ENCODE peak calls at places on chromosomes 7 and 10, in four cellular contexts. M is sciatic nerve, V is neural crest cell, U is IMR-90. Q is an unnamed sample.

GRCh38 chr10:89553064-89553734 is 17.8 kb upstream of the SLC16A12 start:
- DNase-seq in V (no peak), M (no peak), U (peak; percentile 97), Q (peak; percentile 86)

GRCh38 chr10:387949-388660 is 252.8 kb downstream of the ZMYND11 start:
- DNase-seq in U (no peak), V (no peak), M (no peak), Q (no peak)

GRCh38 chr7:39882148-39882784 is 67.8 kb upstream of the CDK13 start:
- DNase-seq in M (no peak), V (no peak), U (no peak), Q (no peak)

GRCh38 chr7:90288154-90288553 is 33.0 kb downstream of the FAM237B start:
- DNase-seq in U (no peak), V (no peak), M (no peak), Q (no peak)

GRCh38 chr7:40200791-40201190 is 66.0 kb downstream of the SUGCT start:
- DNase-seq in M (no peak), U (peak; percentile 87), V (no peak), Q (peak; percentile 54)

GRCh38 chr10:89563861-89564478 is 28.6 kb upstream of the SLC16A12 start:
- DNase-seq in M (no peak), V (peak; percentile 8), U (peak; percentile 60), Q (no peak)

GRCh38 chr7:76048668-76048988 is 722 bp downstream of the MDH2 start:
- DNase-seq in V (no peak), M (no peak), U (no peak), Q (no peak)

GRCh38 chr7:151405056-151405455 is 4.8 kb downstream of the WDR86 start:
- DNase-seq in M (no peak), V (no peak), U (no peak), Q (no peak)

GRCh38 chr10:78584666-78585065 is 484.1 kb upstream of the ZMIZ1 start:
- DNase-seq in U (no peak), V (no peak), M (no peak), Q (no peak)

GRCh38 chr7:37450035-37450434 is 1.4 kb upstream of the ELMO1 start:
- DNase-seq in U (no peak), V (no peak), M (no peak), Q (no peak)

GRCh38 chr10:95450188-95450587 is 111.0 kb downstream of the SORBS1 start:
- DNase-seq in V (no peak), M (no peak), U (no peak), Q (no peak)

GRCh38 chr7:151700621-151701185 is 176.2 kb downstream of the PRKAG2 start:
- DNase-seq in U (peak; percentile 62), V (no peak), M (no peak), Q (peak; percentile 93)

GRCh38 chr10:86654411-86655172 is at the start of gene OPN4:
- DNase-seq in V (no peak), U (peak; percentile 67), M (peak; percentile 44), Q (peak; percentile 90)

GRCh38 chr7:149785983-149786382 is 12.6 kb upstream of the ZNF467 start:
- DNase-seq in U (no peak), M (no peak), V (no peak), Q (no peak)

GRCh38 chr10:78207776-78208175 is 174.1 kb downstream of the RPS24 start:
- DNase-seq in M (no peak), V (no peak), U (no peak), Q (no peak)

GRCh38 chr7:44489955-44490350 is 505 bp downstream of the NUDCD3 start:
- DNase-seq in M (no peak), U (peak; percentile 25), V (peak; percentile 2), Q (no peak)

GRCh38 chr7:135414850-135415439 is 95.0 kb downstream of the CNOT4 start:
- DNase-seq in V (peak; percentile 2), U (peak; percentile 64), M (no peak), Q (no peak)

GRCh38 chr7:151566897-151567320 is 47.2 kb upstream of the RHEB start:
- DNase-seq in M (no peak), U (peak; percentile 67), V (no peak), Q (peak; percentile 72)

GRCh38 chr10:77392851-77393250 is 244.8 kb downstream of the KCNMA1 start:
- DNase-seq in U (peak; percentile 98), V (no peak), M (no peak), Q (peak; percentile 96)

GRCh38 chr10:125505648-125506047 is 177.3 kb downstream of the TEX36 start:
- DNase-seq in M (no peak), U (no peak), V (no peak), Q (no peak)

GRCh38 chr7:143015102-143015501 is 11.8 kb downstream of the OR9A2 start:
- DNase-seq in M (no peak), V (no peak), U (no peak), Q (no peak)

GRCh38 chr10:17349009-17349349 is 105.4 kb downstream of the ST8SIA6 start:
- DNase-seq in V (no peak), U (no peak), M (no peak), Q (no peak)

GRCh38 chr7:134514663-134515062 is 12.7 kb upstream of the AKR1B10 start:
- DNase-seq in M (no peak), U (peak; percentile 83), V (peak; percentile 38), Q (peak; percentile 77)

GRCh38 chr7:77439572-77439971 is 23.4 kb upstream of the GSAP start:
- DNase-seq in M (no peak), V (no peak), U (no peak), Q (no peak)

GRCh38 chr7:92646966-92647625 is 56.9 kb upstream of the FAM133B start:
- DNase-seq in M (no peak), U (no peak), V (no peak), Q (no peak)

GRCh38 chr7:101166909-101167644 is 1.7 kb upstream of the VGF start:
- DNase-seq in V (no peak), M (no peak), U (peak; percentile 65), Q (peak; percentile 70)

GRCh38 chr7:9645756-9646155 is 1212.3 kb downstream of the NXPH1 start:
- DNase-seq in M (no peak), U (no peak), V (no peak), Q (no peak)

GRCh38 chr10:80413152-80413996 is 5.0 kb downstream of the PRXL2A start:
- DNase-seq in U (peak; percentile 44), M (no peak), V (no peak), Q (no peak)

GRCh38 chr7:140596751-140597424 is 43.7 kb downstream of the DENND2A start:
- DNase-seq in M (no peak), U (peak; percentile 79), V (no peak), Q (peak; percentile 81)

GRCh38 chr7:27152816-27153486 is 568 bp upstream of the HOXA3 start:
- DNase-seq in V (no peak), U (no peak), M (peak; percentile 61), Q (peak; percentile 91)

GRCh38 chr7:101848168-101848951 is 30.9 kb downstream of the CUX1 start:
- DNase-seq in V (no peak), M (no peak), U (no peak), Q (no peak)

GRCh38 chr10:70634011-70634410 is 31.5 kb upstream of the PRF1 start:
- DNase-seq in M (no peak), V (no peak), U (no peak), Q (no peak)

GRCh38 chr10:124543146-124543545 is 81.5 kb downstream of the LHPP start:
- DNase-seq in U (no peak), M (no peak), V (no peak), Q (no peak)

GRCh38 chr7:113013761-113014449 is 72.7 kb downstream of the GPR85 start:
- DNase-seq in V (no peak), U (no peak), M (no peak), Q (no peak)

GRCh38 chr7:156747718-156748117 is 107.1 kb downstream of the RNF32 start:
- DNase-seq in U (no peak), M (no peak), V (no peak), Q (no peak)

GRCh38 chr7:92584953-92585352 is 5.2 kb downstream of the FAM133B start:
- DNase-seq in U (no peak), M (no peak), V (no peak), Q (no peak)

GRCh38 chr10:28711079-28711478 is 33.8 kb downstream of the BAMBI start:
- DNase-seq in M (no peak), U (no peak), V (no peak), Q (no peak)